ENCODE peak calls at places on chromosomes 12 and 14, in four cellular contexts. One of them, this sample, is unnamed.

GRCh38 chr14:90654831-90655276 is 161.4 kb downstream of the TTC7B start:
- DNase-seq in lower lobe of right lung: no peak
- DNase-seq in CD8-positive, alpha-beta T cell: no peak
- DNase-seq in cardiac muscle cell: peak; percentile 42
- DNase-seq in this sample: no peak

GRCh38 chr14:85187521-85187920 is 342.4 kb upstream of the FLRT2 start:
- DNase-seq in lower lobe of right lung: no peak
- DNase-seq in CD8-positive, alpha-beta T cell: no peak
- DNase-seq in cardiac muscle cell: no peak
- DNase-seq in this sample: no peak

GRCh38 chr12:95545731-95546490 is 5.4 kb downstream of the USP44 start:
- DNase-seq in lower lobe of right lung: no peak
- DNase-seq in CD8-positive, alpha-beta T cell: no peak
- DNase-seq in cardiac muscle cell: no peak
- DNase-seq in this sample: no peak

GRCh38 chr12:72015895-72016294 is 77.2 kb downstream of the TPH2 start:
- DNase-seq in lower lobe of right lung: no peak
- DNase-seq in CD8-positive, alpha-beta T cell: no peak
- DNase-seq in cardiac muscle cell: no peak
- DNase-seq in this sample: no peak

GRCh38 chr14:65027127-65027799 is 40.6 kb downstream of the FNTB start:
- DNase-seq in lower lobe of right lung: no peak
- DNase-seq in CD8-positive, alpha-beta T cell: no peak
- DNase-seq in cardiac muscle cell: no peak
- DNase-seq in this sample: no peak

GRCh38 chr12:125841332-125841731 is 776.1 kb downstream of the AACS start:
- DNase-seq in lower lobe of right lung: no peak
- DNase-seq in CD8-positive, alpha-beta T cell: no peak
- DNase-seq in cardiac muscle cell: no peak
- DNase-seq in this sample: no peak

GRCh38 chr12:110266980-110267620 is 13.9 kb upstream of the ATP2A2 start:
- DNase-seq in lower lobe of right lung: no peak
- DNase-seq in CD8-positive, alpha-beta T cell: no peak
- DNase-seq in cardiac muscle cell: peak; percentile 87
- DNase-seq in this sample: peak; percentile 77

GRCh38 chr12:15644700-15645099 is 144.5 kb downstream of the EPS8 start:
- DNase-seq in lower lobe of right lung: no peak
- DNase-seq in CD8-positive, alpha-beta T cell: no peak
- DNase-seq in cardiac muscle cell: no peak
- DNase-seq in this sample: no peak

GRCh38 chr14:36194645-36195044 is 18.1 kb upstream of the PTCSC3 start:
- DNase-seq in lower lobe of right lung: no peak
- DNase-seq in CD8-positive, alpha-beta T cell: no peak
- DNase-seq in cardiac muscle cell: no peak
- DNase-seq in this sample: no peak

GRCh38 chr12:50187084-50187900 is 20.1 kb upstream of the CERS5 start:
- DNase-seq in lower lobe of right lung: no peak
- DNase-seq in CD8-positive, alpha-beta T cell: no peak
- DNase-seq in cardiac muscle cell: peak; percentile 93
- DNase-seq in this sample: no peak

GRCh38 chr14:26021759-26022158 is 576.1 kb downstream of the NOVA1 start:
- DNase-seq in lower lobe of right lung: no peak
- DNase-seq in CD8-positive, alpha-beta T cell: no peak
- DNase-seq in cardiac muscle cell: no peak
- DNase-seq in this sample: no peak

GRCh38 chr14:58430156-58430555 is 2.6 kb downstream of the KIAA0586 start:
- DNase-seq in lower lobe of right lung: no peak
- DNase-seq in CD8-positive, alpha-beta T cell: no peak
- DNase-seq in cardiac muscle cell: peak; percentile 53
- DNase-seq in this sample: no peak

GRCh38 chr14:31300296-31300695 is 92.7 kb upstream of the HECTD1 start:
- DNase-seq in lower lobe of right lung: no peak
- DNase-seq in CD8-positive, alpha-beta T cell: no peak
- DNase-seq in cardiac muscle cell: no peak
- DNase-seq in this sample: no peak

GRCh38 chr12:127539499-127539898 is 727.5 kb upstream of the TMEM132C start:
- DNase-seq in lower lobe of right lung: no peak
- DNase-seq in CD8-positive, alpha-beta T cell: no peak
- DNase-seq in cardiac muscle cell: no peak
- DNase-seq in this sample: no peak

GRCh38 chr14:24365600-24366374 is 2.2 kb upstream of the NFATC4 start:
- DNase-seq in lower lobe of right lung: peak; percentile 90
- DNase-seq in CD8-positive, alpha-beta T cell: peak; percentile 42
- DNase-seq in cardiac muscle cell: peak; percentile 97
- DNase-seq in this sample: peak; percentile 92

GRCh38 chr14:85501751-85502150 is 28.2 kb upstream of the FLRT2 start:
- DNase-seq in lower lobe of right lung: no peak
- DNase-seq in CD8-positive, alpha-beta T cell: no peak
- DNase-seq in cardiac muscle cell: no peak
- DNase-seq in this sample: no peak

GRCh38 chr14:89351364-89351957 is 65.6 kb downstream of the FOXN3 start:
- DNase-seq in lower lobe of right lung: peak; percentile 56
- DNase-seq in CD8-positive, alpha-beta T cell: peak; percentile 5
- DNase-seq in cardiac muscle cell: peak; percentile 62
- DNase-seq in this sample: no peak

GRCh38 chr12:10941916-10942607 is 3.0 kb upstream of the TAS2R14 start:
- DNase-seq in lower lobe of right lung: no peak
- DNase-seq in CD8-positive, alpha-beta T cell: no peak
- DNase-seq in cardiac muscle cell: no peak
- DNase-seq in this sample: peak; percentile 9

GRCh38 chr12:123041811-123042655 is 61.6 kb downstream of the ARL6IP4 start:
- DNase-seq in lower lobe of right lung: no peak
- DNase-seq in CD8-positive, alpha-beta T cell: no peak
- DNase-seq in cardiac muscle cell: peak; percentile 69
- DNase-seq in this sample: no peak

GRCh38 chr14:70361893-70362292 is 2.4 kb upstream of the COX16 start:
- DNase-seq in lower lobe of right lung: no peak
- DNase-seq in CD8-positive, alpha-beta T cell: no peak
- DNase-seq in cardiac muscle cell: no peak
- DNase-seq in this sample: no peak

GRCh38 chr14:32324601-32325000 is 4.5 kb upstream of the AKAP6 start:
- DNase-seq in lower lobe of right lung: no peak
- DNase-seq in CD8-positive, alpha-beta T cell: no peak
- DNase-seq in cardiac muscle cell: no peak
- DNase-seq in this sample: no peak

DNA sequence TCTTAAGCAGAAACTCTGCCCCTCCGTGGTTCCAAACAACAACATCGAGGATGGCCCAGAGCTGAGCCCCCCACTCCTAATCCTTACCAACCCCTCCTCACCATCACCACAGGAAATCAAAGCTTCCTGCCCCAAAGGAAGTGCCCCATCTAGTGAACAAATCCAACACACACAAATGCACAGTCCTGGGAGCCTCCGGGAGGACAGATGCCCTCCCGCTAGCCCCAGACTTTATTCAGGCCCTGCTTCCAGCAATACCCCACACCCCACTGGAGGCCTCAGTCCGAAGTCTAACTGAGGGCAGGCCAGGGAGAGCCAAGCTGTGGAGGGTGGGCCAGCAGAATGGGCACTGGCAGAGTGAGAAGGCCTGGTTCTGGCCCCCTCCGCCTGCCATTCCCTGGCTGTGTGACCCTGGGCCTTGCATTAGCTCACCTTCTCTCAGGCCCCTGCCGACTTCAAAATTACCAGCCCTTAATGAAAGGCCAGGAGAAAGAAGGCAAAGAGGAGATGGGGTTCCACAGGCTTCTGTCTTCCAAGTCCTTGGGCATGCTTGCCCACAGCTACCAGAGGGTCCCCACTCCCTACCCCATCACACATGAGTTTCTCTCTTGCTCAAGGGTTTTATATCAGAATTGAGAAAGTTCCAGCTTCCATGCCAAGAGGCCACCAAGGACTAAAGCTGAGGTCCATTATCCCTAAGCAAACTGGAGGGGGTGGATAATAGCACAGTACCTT is 2.3 kb downstream of the HDAC7 start:
- DNase-seq in lower lobe of right lung: no peak
- DNase-seq in CD8-positive, alpha-beta T cell: no peak
- DNase-seq in cardiac muscle cell: no peak
- DNase-seq in this sample: no peak
- TF ChIP-seq CTCF in lower lobe of right lung: peak; percentile 12
- TF ChIP-seq CTCF in CD8-positive, alpha-beta T cell: no peak
- TF ChIP-seq CTCF in cardiac muscle cell: peak; percentile 27
- TF ChIP-seq CTCF in this sample: peak; percentile 32

DNA sequence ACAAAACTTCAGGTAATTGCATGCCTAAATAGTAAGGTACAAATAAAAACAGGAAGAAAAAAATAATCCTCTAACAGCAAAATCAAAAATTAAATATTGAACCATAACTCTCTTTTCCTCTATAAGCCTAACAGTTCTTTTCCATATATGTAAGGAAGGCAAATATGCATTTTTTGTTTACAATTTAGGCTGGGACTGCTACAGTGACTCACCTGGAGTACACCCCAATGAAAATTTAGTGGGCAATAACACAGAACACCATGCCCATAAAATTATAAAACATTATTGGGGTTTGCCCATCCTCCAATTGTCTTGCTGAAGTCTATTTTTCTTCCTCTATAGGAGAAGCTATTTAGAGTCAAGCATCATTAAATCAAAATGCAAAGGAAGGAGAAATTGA is 277.0 kb downstream of the PAWR start:
- DNase-seq in lower lobe of right lung: no peak
- DNase-seq in CD8-positive, alpha-beta T cell: no peak
- DNase-seq in cardiac muscle cell: no peak
- DNase-seq in this sample: no peak
- H3K4me1 ChIP-seq in lower lobe of right lung: peaks cover 6% of the 10 kb centered on the region
- H3K4me1 ChIP-seq in CD8-positive, alpha-beta T cell: no peaks in the 10 kb centered on the region
- H3K4me1 ChIP-seq in cardiac muscle cell: peaks cover 46% of the 10 kb centered on the region
- H3K4me1 ChIP-seq in this sample: peaks cover 6% of the 10 kb centered on the region

GRCh38 chr14:106508216-106508615 is 981.8 kb downstream of the TMEM121 start:
- DNase-seq in lower lobe of right lung: no peak
- DNase-seq in CD8-positive, alpha-beta T cell: no peak
- DNase-seq in cardiac muscle cell: no peak
- DNase-seq in this sample: no peak
- TF ChIP-seq CTCF in lower lobe of right lung: no peak
- TF ChIP-seq CTCF in CD8-positive, alpha-beta T cell: peak; percentile 21
- TF ChIP-seq CTCF in cardiac muscle cell: no peak
- TF ChIP-seq CTCF in this sample: peak; percentile 23

GRCh38 chr12:100141998-100142850 is 450 bp downstream of the BLTP3B start:
- DNase-seq in lower lobe of right lung: peak; percentile 67
- DNase-seq in CD8-positive, alpha-beta T cell: peak; percentile 25
- DNase-seq in cardiac muscle cell: no peak
- DNase-seq in this sample: peak; percentile 41

GRCh38 chr12:100146252-100146651 is 3.6 kb upstream of the BLTP3B start:
- DNase-seq in lower lobe of right lung: no peak
- DNase-seq in CD8-positive, alpha-beta T cell: no peak
- DNase-seq in cardiac muscle cell: no peak
- DNase-seq in this sample: no peak

GRCh38 chr12:100145643-100146042 is 3.0 kb upstream of the BLTP3B start:
- DNase-seq in lower lobe of right lung: no peak
- DNase-seq in CD8-positive, alpha-beta T cell: no peak
- DNase-seq in cardiac muscle cell: no peak
- DNase-seq in this sample: no peak

GRCh38 chr12:100141666-100141997 is 1.0 kb downstream of the BLTP3B start:
- DNase-seq in lower lobe of right lung: no peak
- DNase-seq in CD8-positive, alpha-beta T cell: no peak
- DNase-seq in cardiac muscle cell: peak; percentile 87
- DNase-seq in this sample: no peak

DNA sequence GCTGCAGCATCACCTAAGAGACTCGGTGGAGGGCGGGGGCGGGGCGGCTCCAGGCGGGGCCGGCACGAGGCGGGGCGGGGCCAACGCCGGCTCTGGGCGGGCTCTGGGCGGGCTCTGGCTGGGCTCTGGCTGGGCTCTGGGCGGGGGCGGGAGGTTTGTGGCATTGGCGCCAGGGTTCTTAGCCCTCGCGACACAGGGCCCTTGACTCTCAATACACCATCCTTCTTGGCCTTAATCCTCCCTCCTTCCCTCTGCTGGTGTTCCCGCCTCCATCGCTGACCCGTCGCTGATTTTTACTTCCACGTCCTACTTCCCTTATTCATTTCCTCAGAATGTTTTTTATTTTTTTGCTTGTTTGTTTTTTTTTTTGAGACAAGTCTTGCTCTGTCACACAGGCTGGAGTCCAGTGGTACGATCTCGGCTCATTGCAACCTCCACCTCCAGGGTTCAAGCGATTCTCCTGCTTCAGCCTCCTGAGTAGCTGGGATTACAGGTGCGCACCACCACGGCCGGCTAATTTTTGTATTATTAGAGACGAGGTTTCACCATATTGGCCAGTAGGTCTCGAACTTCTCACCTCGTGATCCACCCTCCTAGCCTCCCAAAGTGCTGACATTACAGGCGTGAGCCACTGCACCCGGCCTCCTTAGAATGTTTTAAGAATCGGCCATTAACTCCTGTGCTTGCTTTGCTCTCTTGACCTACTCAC is at the start of gene BLTP3B:
- DNase-seq in lower lobe of right lung: peak; percentile 94
- DNase-seq in CD8-positive, alpha-beta T cell: peak; percentile 86
- DNase-seq in cardiac muscle cell: peak; percentile 87
- DNase-seq in this sample: peak; percentile 96
- H3K4me1 ChIP-seq in lower lobe of right lung: peaks cover 32% of the 10 kb centered on the region
- H3K4me1 ChIP-seq in CD8-positive, alpha-beta T cell: peaks cover 6% of the 10 kb centered on the region
- H3K4me1 ChIP-seq in cardiac muscle cell: peaks cover 17% of the 10 kb centered on the region
- H3K4me1 ChIP-seq in this sample: peaks cover under 1% of the 10 kb centered on the region

GRCh38 chr12:14243941-14244340 is 121.5 kb upstream of the ATF7IP start:
- DNase-seq in lower lobe of right lung: no peak
- DNase-seq in CD8-positive, alpha-beta T cell: no peak
- DNase-seq in cardiac muscle cell: no peak
- DNase-seq in this sample: no peak

GRCh38 chr12:14240873-14241220 is 124.6 kb upstream of the ATF7IP start:
- DNase-seq in lower lobe of right lung: no peak
- DNase-seq in CD8-positive, alpha-beta T cell: no peak
- DNase-seq in cardiac muscle cell: no peak
- DNase-seq in this sample: no peak

GRCh38 chr12:14238224-14238792 is 127.2 kb upstream of the ATF7IP start:
- DNase-seq in lower lobe of right lung: no peak
- DNase-seq in CD8-positive, alpha-beta T cell: no peak
- DNase-seq in cardiac muscle cell: peak; percentile 63
- DNase-seq in this sample: no peak

GRCh38 chr12:14239935-14240872 is 125.3 kb upstream of the ATF7IP start:
- DNase-seq in lower lobe of right lung: peak; percentile 62
- DNase-seq in CD8-positive, alpha-beta T cell: no peak
- DNase-seq in cardiac muscle cell: no peak
- DNase-seq in this sample: peak; percentile 65

GRCh38 chr12:14239350-14239934 is 126.0 kb upstream of the ATF7IP start:
- DNase-seq in lower lobe of right lung: no peak
- DNase-seq in CD8-positive, alpha-beta T cell: no peak
- DNase-seq in cardiac muscle cell: peak; percentile 87
- DNase-seq in this sample: peak; percentile 94
- TF ChIP-seq CTCF in lower lobe of right lung: peak; percentile 14
- TF ChIP-seq CTCF in CD8-positive, alpha-beta T cell: no peak
- TF ChIP-seq CTCF in cardiac muscle cell: no peak
- TF ChIP-seq CTCF in this sample: peak; percentile 51

This sample was measured in BE2C.